ENCODE peak calls at places on chromosome 13, in seven cellular contexts. C, Z, S, D, R, T and K are unnamed samples.

GRCh38 chr13:103039183-103039582 is 27.0 kb downstream of the SLC10A2 start:
- DNase-seq in C (no peak), Z (no peak), S (no peak), D (peak; percentile 55), R (no peak), T (no peak), K (no peak)

GRCh38 chr13:68481130-68481529 is 1251.0 kb upstream of the PCDH9 start:
- DNase-seq in C (no peak), Z (no peak), S (no peak), D (no peak), R (no peak), T (no peak), K (no peak)

GRCh38 chr13:113586661-113587479 is 2.3 kb downstream of the TFDP1 start:
- DNase-seq in C (no peak), Z (no peak), S (peak; percentile 16), D (peak; percentile 30), R (no peak), T (peak; percentile 58), K (no peak)

GRCh38 chr13:42990991-42991891 is 800 bp downstream of the EPSTI1 start:
- DNase-seq in C (no peak), Z (no peak), S (no peak), D (no peak), R (no peak), T (no peak), K (no peak)

GRCh38 chr13:109768616-109769015 is 17.8 kb downstream of the IRS2 start:
- DNase-seq in C (no peak), Z (no peak), S (no peak), D (no peak), R (no peak), T (no peak), K (no peak)

GRCh38 chr13:32713397-32713796 is 127.1 kb downstream of the PDS5B start:
- DNase-seq in C (no peak), Z (no peak), S (no peak), D (no peak), R (no peak), T (no peak), K (no peak)

GRCh38 chr13:100694722-100695644 is 20.4 kb upstream of the TMTC4 start:
- DNase-seq in C (no peak), Z (peak; percentile 43), S (no peak), D (peak; percentile 89), R (peak; percentile 29), T (no peak), K (no peak)

GRCh38 chr13:24613755-24614154 is 66.5 kb upstream of the ATP12A start:
- DNase-seq in C (no peak), Z (no peak), S (no peak), D (peak; percentile 26), R (no peak), T (no peak), K (no peak)

GRCh38 chr13:24875566-24875965 is 111.6 kb downstream of the RNF17 start:
- DNase-seq in C (no peak), Z (no peak), S (no peak), D (no peak), R (no peak), T (no peak), K (no peak)